ENCODE peak calls at places on chromosomes 1 and 21, in four cellular contexts. Y is HepG2, A is WTC11, W is GM12878. G is an unnamed sample.

GRCh38 chr1:101653482-101653946 is 343.2 kb downstream of the OLFM3 start:
- DNase-seq in Y (no peak), A (peak), W (no peak), G (no peak)

GRCh38 chr1:92362970-92363369 is 64.1 kb downstream of the RPAP2 start:
- DNase-seq in Y (no peak), A (no peak), W (no peak), G (no peak)

GRCh38 chr1:231691618-231692259 is 65.1 kb downstream of the DISC1 start:
- DNase-seq in Y (peak), A (peak), W (no peak), G (peak)

GRCh38 chr1:112818990-112819689 is 104.0 kb upstream of the PPM1J start:
- DNase-seq in Y (no peak), A (no peak), W (no peak), G (peak)

GRCh38 chr1:203267347-203267846 is 37.9 kb upstream of the BTG2 start:
- DNase-seq in Y (peak), A (peak), W (no peak), G (peak)

GRCh38 chr1:186082235-186082937 is 292.7 kb downstream of the TPR start:
- DNase-seq in Y (peak), A (no peak), W (peak), G (peak)

GRCh38 chr1:44672254-44672955 is 1.9 kb downstream of the TMEM53 start:
- DNase-seq in Y (no peak), A (no peak), W (peak), G (no peak)

GRCh38 chr1:55280731-55281130 is 65.6 kb upstream of the USP24 start:
- DNase-seq in Y (no peak), A (no peak), W (no peak), G (no peak)

GRCh38 chr1:9827558-9828185 is 3.9 kb upstream of the CLSTN1 start:
- DNase-seq in Y (no peak), A (peak), W (no peak), G (peak)

GRCh38 chr1:175508320-175509110 is 234.9 kb downstream of the TNR start:
- DNase-seq in Y (no peak), A (no peak), W (no peak), G (no peak)

GRCh38 chr1:189180057-189180456 is 1297.6 kb downstream of the BRINP3 start:
- DNase-seq in Y (no peak), A (no peak), W (no peak), G (no peak)

GRCh38 chr1:58047265-58047858 is 499.2 kb downstream of the OMA1 start:
- DNase-seq in Y (peak), A (peak), W (no peak), G (peak)

GRCh38 chr1:156652131-156652991 is 10.4 kb downstream of the BCAN start:
- DNase-seq in Y (no peak), A (peak), W (no peak), G (no peak)

GRCh38 chr1:231040019-231040799 is at the start of gene FAM89A:
- DNase-seq in Y (no peak), A (peak), W (no peak), G (peak)

GRCh38 chr1:17091252-17091651 is 28.0 kb downstream of the PADI2 start:
- DNase-seq in Y (no peak), A (no peak), W (no peak), G (no peak)

GRCh38 chr1:63124666-63125191 is 197.6 kb upstream of the FOXD3 start:
- DNase-seq in Y (peak), A (no peak), W (peak), G (no peak)

GRCh38 chr1:81097860-81098259 is 702.9 kb upstream of the ADGRL2 start:
- DNase-seq in Y (no peak), A (no peak), W (no peak), G (no peak)

GRCh38 chr1:244665771-244666217 is 12.9 kb downstream of the DESI2 start:
- DNase-seq in Y (no peak), A (no peak), W (no peak), G (no peak)

GRCh38 chr1:78047131-78047530 is 1.4 kb downstream of the GIPC2 start:
- DNase-seq in Y (no peak), A (no peak), W (no peak), G (no peak)

GRCh38 chr1:10635385-10635896 is 160.7 kb downstream of the PEX14 start:
- DNase-seq in Y (no peak), A (no peak), W (no peak), G (no peak)

GRCh38 chr1:225830823-225831222 is 20.9 kb downstream of the EPHX1 start:
- DNase-seq in Y (no peak), A (no peak), W (no peak), G (no peak)

GRCh38 chr1:230287674-230288315 is 138.3 kb downstream of the PGBD5 start:
- DNase-seq in Y (no peak), A (no peak), W (no peak), G (no peak)

GRCh38 chr1:228344631-228345072 is 62.0 kb downstream of the TRIM11 start:
- DNase-seq in Y (no peak), A (no peak), W (no peak), G (no peak)

GRCh38 chr1:201026746-201027145 is 3.2 kb upstream of the KIF21B start:
- DNase-seq in Y (no peak), A (no peak), W (no peak), G (no peak)

GRCh38 chr1:216598448-216598847 is 124.8 kb downstream of the ESRRG start:
- DNase-seq in Y (no peak), A (no peak), W (no peak), G (no peak)

GRCh38 chr1:240190881-240191385 is 99.2 kb downstream of the FMN2 start:
- DNase-seq in Y (peak), A (no peak), W (no peak), G (no peak)

GRCh38 chr1:225049594-225049993 is 120.1 kb downstream of the DNAH14 start:
- DNase-seq in Y (no peak), A (no peak), W (no peak), G (no peak)

GRCh38 chr1:229759037-229759435 is 133.0 kb downstream of the URB2 start:
- DNase-seq in Y (no peak), A (no peak), W (no peak), G (no peak)

GRCh38 chr1:33056426-33056825 is 19.7 kb upstream of the AK2 start:
- DNase-seq in Y (no peak), A (no peak), W (no peak), G (no peak)

GRCh38 chr21:36027352-36027751 is 33.0 kb downstream of the SETD4 start:
- DNase-seq in Y (no peak), A (no peak), W (no peak), G (no peak)

GRCh38 chr21:42629856-42630410 is 23.5 kb upstream of the PDE9A start:
- DNase-seq in Y (no peak), A (no peak), W (no peak), G (no peak)

GRCh38 chr1:166193057-166193456 is 26.3 kb upstream of the FAM78B start:
- DNase-seq in Y (no peak), A (no peak), W (no peak), G (no peak)

GRCh38 chr1:242847390-242847993 is 323.0 kb upstream of the PLD5 start:
- DNase-seq in Y (no peak), A (no peak), W (no peak), G (peak)

GRCh38 chr1:13930151-13930550 is 230.2 kb downstream of the PRDM2 start:
- DNase-seq in Y (peak), A (peak), W (no peak), G (peak)
- TF ChIP-seq NR2C2 in Y (no peak), A (no peak), W (no peak), G (no peak)

GRCh38 chr1:84603941-84604830 is 29.9 kb upstream of the CTBS start:
- DNase-seq in Y (peak), A (peak), W (no peak), G (peak)
- TF ChIP-seq NR2C2 in Y (no peak), A (no peak), W (no peak), G (no peak)

DNA sequence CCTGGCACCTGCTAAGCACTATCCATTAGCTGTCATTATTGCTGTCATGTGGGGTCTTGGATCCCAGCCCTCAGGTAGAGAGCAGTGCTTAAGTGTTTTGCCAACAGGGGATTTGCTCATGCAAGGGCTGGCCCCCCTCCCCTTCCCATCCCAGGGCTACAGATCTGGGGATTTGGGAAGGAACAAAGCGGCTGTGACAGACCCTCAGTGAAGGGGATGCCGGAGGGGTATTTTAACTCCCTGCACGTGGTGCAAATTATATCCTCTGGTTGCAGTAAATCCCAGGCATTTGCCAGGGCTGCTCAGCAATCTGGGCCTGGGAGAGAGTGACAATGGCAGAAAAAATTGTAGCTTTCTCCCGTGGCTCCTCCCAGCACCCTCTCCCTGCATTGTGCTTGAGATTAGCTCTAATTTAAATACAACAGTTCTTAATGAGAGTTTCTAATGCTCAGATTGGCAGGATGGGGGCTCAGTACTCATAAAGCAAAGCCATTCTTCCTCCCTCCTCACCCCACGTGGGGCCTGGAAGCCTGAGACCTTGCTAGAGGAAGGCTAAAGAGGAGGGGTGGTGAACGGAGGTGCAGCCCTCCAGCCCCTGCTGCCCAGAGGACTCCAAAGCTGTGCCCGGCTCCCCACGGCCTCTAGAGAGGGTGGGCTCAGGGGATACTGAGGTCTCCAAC is 129.9 kb upstream of the CD34 start:
- DNase-seq in Y (no peak), A (no peak), W (no peak), G (no peak)
- TF ChIP-seq NR2C2 in Y (no peak), A (no peak), W (no peak), G (no peak)

GRCh38 chr1:2608434-2609055 is 22.0 kb downstream of the PRXL2B start:
- DNase-seq in Y (no peak), A (no peak), W (no peak), G (no peak)

GRCh38 chr1:2611034-2611501 is 21.7 kb downstream of the MMEL1 start:
- DNase-seq in Y (no peak), A (peak), W (no peak), G (peak)

GRCh38 chr1:2609271-2610035 is 22.9 kb downstream of the PRXL2B start:
- DNase-seq in Y (no peak), A (peak), W (no peak), G (no peak)

GRCh38 chr1:2611621-2612437 is 21.0 kb downstream of the MMEL1 start:
- DNase-seq in Y (no peak), A (no peak), W (no peak), G (no peak)

DNA sequence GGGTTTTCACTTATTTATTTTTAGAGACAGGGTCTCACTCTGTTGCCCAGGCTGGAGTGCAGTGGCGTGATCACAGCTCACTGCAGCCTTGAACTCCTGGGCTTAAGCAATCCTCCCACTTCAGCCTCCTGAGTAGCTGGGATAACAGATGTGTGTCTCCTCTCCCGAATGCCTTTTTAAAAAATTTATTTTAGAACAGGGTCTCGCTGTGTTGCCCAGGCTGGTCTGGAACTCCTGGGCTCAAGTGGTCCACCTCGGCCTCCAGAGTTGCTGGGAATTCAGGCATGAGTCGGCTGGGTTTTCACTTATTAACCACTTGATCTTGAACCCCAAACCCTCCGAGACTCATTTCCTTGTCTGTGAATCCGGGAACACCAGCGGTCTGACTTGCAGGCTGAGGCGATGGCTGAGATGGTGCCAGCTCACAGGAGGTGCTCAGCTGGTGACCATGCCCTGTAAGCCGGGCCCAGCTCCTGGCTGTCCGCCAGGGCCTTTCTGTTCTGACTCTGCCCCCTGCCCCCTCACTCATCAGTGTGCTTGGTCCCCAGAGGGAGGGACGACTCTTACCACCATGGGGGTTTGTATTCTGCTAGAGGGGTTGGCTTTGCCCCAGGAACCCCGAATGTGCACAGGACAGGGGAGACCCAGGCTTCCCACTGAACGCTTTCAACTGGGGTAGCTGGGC is 22.6 kb downstream of the MMEL1 start:
- DNase-seq in Y (no peak), A (no peak), W (no peak), G (no peak)
- TF ChIP-seq NR2C2 in Y (no peak), A (no peak), W (no peak), G (no peak)

GRCh38 chr1:43275826-43276620 is 6.2 kb downstream of the TMEM125 start:
- DNase-seq in Y (no peak), A (no peak), W (no peak), G (no peak)

GRCh38 chr1:43274804-43275180 is 5.0 kb downstream of the TMEM125 start:
- DNase-seq in Y (no peak), A (no peak), W (no peak), G (no peak)

GRCh38 chr1:43272576-43273571 is 3.1 kb downstream of the TMEM125 start:
- DNase-seq in Y (no peak), A (no peak), W (no peak), G (no peak)

GRCh38 chr1:43273708-43274107 is 3.9 kb downstream of the TMEM125 start:
- DNase-seq in Y (no peak), A (no peak), W (no peak), G (no peak)

GRCh38 chr1:43274125-43274803 is 4.5 kb downstream of the TMEM125 start:
- DNase-seq in Y (no peak), A (no peak), W (no peak), G (peak)
- TF ChIP-seq NR2C2 in Y (no peak), A (no peak), W (no peak), G (peak)